ENCODE peak calls at places on chromosome 1, in ten cellular contexts. One of them, this sample, is unnamed.

GRCh38 chr1:84763912-84764675 is 73.8 kb upstream of the SSX2IP start:
- DNase-seq in breast epithelium: no peak
- DNase-seq in HL-60: no peak
- DNase-seq in Panc1: no peak
- DNase-seq in prostate gland: no peak
- DNase-seq in endothelial cell of umbilical vein: no peak
- DNase-seq in GM23338: peak
- DNase-seq in transverse colon: no peak
- DNase-seq in suprapubic skin: no peak
- DNase-seq in HCT116: no peak
- DNase-seq in this sample: no peak

GRCh38 chr1:174966000-174966572 is 33.7 kb upstream of the CACYBP start:
- DNase-seq in HL-60: no peak
- DNase-seq in suprapubic skin: no peak
- DNase-seq in GM23338: no peak
- DNase-seq in transverse colon: no peak
- DNase-seq in Panc1: no peak
- DNase-seq in prostate gland: peak
- DNase-seq in HCT116: no peak
- DNase-seq in endothelial cell of umbilical vein: peak
- DNase-seq in breast epithelium: no peak
- DNase-seq in this sample: no peak

GRCh38 chr1:22702255-22702654 is 8.4 kb upstream of the EPHB2 start:
- DNase-seq in GM23338: no peak
- DNase-seq in HCT116: no peak
- DNase-seq in suprapubic skin: no peak
- DNase-seq in transverse colon: peak
- DNase-seq in Panc1: no peak
- DNase-seq in endothelial cell of umbilical vein: no peak
- DNase-seq in prostate gland: no peak
- DNase-seq in breast epithelium: no peak
- DNase-seq in HL-60: no peak
- DNase-seq in this sample: no peak

GRCh38 chr1:47693115-47693514 is 255.3 kb downstream of the FOXD2 start:
- DNase-seq in transverse colon: no peak
- DNase-seq in breast epithelium: no peak
- DNase-seq in suprapubic skin: peak
- DNase-seq in GM23338: no peak
- DNase-seq in Panc1: no peak
- DNase-seq in HCT116: no peak
- DNase-seq in HL-60: no peak
- DNase-seq in endothelial cell of umbilical vein: no peak
- DNase-seq in prostate gland: no peak
- DNase-seq in this sample: peak

GRCh38 chr1:34787461-34788420 is 5.1 kb upstream of the GJA4 start:
- DNase-seq in GM23338: peak
- DNase-seq in prostate gland: no peak
- DNase-seq in breast epithelium: no peak
- DNase-seq in suprapubic skin: peak
- DNase-seq in HCT116: no peak
- DNase-seq in Panc1: no peak
- DNase-seq in transverse colon: no peak
- DNase-seq in HL-60: peak
- DNase-seq in endothelial cell of umbilical vein: peak
- DNase-seq in this sample: no peak

GRCh38 chr1:152533327-152533938 is 19.2 kb downstream of the CRCT1 start:
- DNase-seq in HL-60: peak
- DNase-seq in suprapubic skin: no peak
- DNase-seq in HCT116: peak
- DNase-seq in endothelial cell of umbilical vein: peak
- DNase-seq in prostate gland: no peak
- DNase-seq in transverse colon: peak
- DNase-seq in breast epithelium: no peak
- DNase-seq in GM23338: peak
- DNase-seq in Panc1: peak
- DNase-seq in this sample: no peak

GRCh38 chr1:64942118-64942517 is 24.2 kb downstream of the JAK1 start:
- DNase-seq in suprapubic skin: no peak
- DNase-seq in Panc1: no peak
- DNase-seq in prostate gland: no peak
- DNase-seq in transverse colon: no peak
- DNase-seq in breast epithelium: no peak
- DNase-seq in GM23338: no peak
- DNase-seq in HCT116: no peak
- DNase-seq in HL-60: no peak
- DNase-seq in endothelial cell of umbilical vein: no peak
- DNase-seq in this sample: no peak

GRCh38 chr1:31031330-31032143 is 34.0 kb downstream of the PUM1 start:
- DNase-seq in HL-60: no peak
- DNase-seq in HCT116: no peak
- DNase-seq in breast epithelium: no peak
- DNase-seq in GM23338: peak
- DNase-seq in prostate gland: no peak
- DNase-seq in transverse colon: no peak
- DNase-seq in suprapubic skin: no peak
- DNase-seq in endothelial cell of umbilical vein: no peak
- DNase-seq in Panc1: no peak
- DNase-seq in this sample: no peak

GRCh38 chr1:23664837-23665795 is 26.5 kb upstream of the RPL11 start:
- DNase-seq in prostate gland: no peak
- DNase-seq in Panc1: no peak
- DNase-seq in breast epithelium: no peak
- DNase-seq in HCT116: peak
- DNase-seq in endothelial cell of umbilical vein: peak
- DNase-seq in HL-60: peak
- DNase-seq in suprapubic skin: no peak
- DNase-seq in GM23338: peak
- DNase-seq in transverse colon: no peak
- DNase-seq in this sample: no peak

GRCh38 chr1:109659997-109660755 is 4.3 kb downstream of the GSTM4 start:
- DNase-seq in endothelial cell of umbilical vein: no peak
- DNase-seq in breast epithelium: no peak
- DNase-seq in HL-60: peak
- DNase-seq in transverse colon: no peak
- DNase-seq in suprapubic skin: no peak
- DNase-seq in GM23338: no peak
- DNase-seq in HCT116: no peak
- DNase-seq in Panc1: no peak
- DNase-seq in prostate gland: no peak
- DNase-seq in this sample: no peak

DNA sequence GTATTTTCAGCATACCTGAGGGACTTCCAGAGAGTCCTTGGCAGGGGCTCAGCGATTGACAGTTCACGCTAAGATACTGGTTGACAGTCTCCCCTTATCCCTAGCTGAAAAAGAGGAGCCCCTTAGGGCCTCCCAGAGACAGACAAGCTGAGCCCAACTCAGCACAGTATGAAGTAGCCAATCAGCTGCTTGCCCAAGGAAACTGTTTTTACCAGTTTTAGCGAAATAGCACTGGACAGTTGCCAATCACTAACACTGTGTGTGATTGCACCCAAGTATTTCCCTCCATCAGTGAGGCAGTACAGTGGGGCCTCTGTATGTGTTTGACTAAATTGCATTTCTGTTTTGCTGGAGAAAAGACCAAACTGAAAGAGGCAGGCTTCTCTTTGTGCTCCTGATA is 27.0 kb downstream of the KHDRBS1 start:
- DNase-seq in transverse colon: no peak
- DNase-seq in Panc1: no peak
- DNase-seq in HL-60: no peak
- DNase-seq in HCT116: no peak
- DNase-seq in prostate gland: no peak
- DNase-seq in breast epithelium: no peak
- DNase-seq in GM23338: no peak
- DNase-seq in suprapubic skin: no peak
- DNase-seq in endothelial cell of umbilical vein: no peak
- DNase-seq in this sample: no peak
- H3K27ac ChIP-seq in transverse colon: no peak
- H3K27ac ChIP-seq in Panc1: no peak
- H3K27ac ChIP-seq in HL-60: no peak
- H3K27ac ChIP-seq in HCT116: no peak
- H3K27ac ChIP-seq in prostate gland: no peak
- H3K27ac ChIP-seq in breast epithelium: no peak
- H3K27ac ChIP-seq in GM23338: no peak
- H3K27ac ChIP-seq in suprapubic skin: no peak
- H3K27ac ChIP-seq in endothelial cell of umbilical vein: no peak
- H3K27ac ChIP-seq in this sample: no peak

GRCh38 chr1:89666640-89667039 is 33.7 kb downstream of the LRRC8C start:
- DNase-seq in Panc1: no peak
- DNase-seq in breast epithelium: no peak
- DNase-seq in suprapubic skin: no peak
- DNase-seq in prostate gland: no peak
- DNase-seq in HCT116: no peak
- DNase-seq in GM23338: no peak
- DNase-seq in transverse colon: no peak
- DNase-seq in endothelial cell of umbilical vein: no peak
- DNase-seq in HL-60: no peak
- DNase-seq in this sample: no peak

GRCh38 chr1:89670711-89671110 is 37.8 kb downstream of the LRRC8C start:
- DNase-seq in suprapubic skin: no peak
- DNase-seq in endothelial cell of umbilical vein: no peak
- DNase-seq in HCT116: no peak
- DNase-seq in GM23338: no peak
- DNase-seq in HL-60: no peak
- DNase-seq in transverse colon: no peak
- DNase-seq in prostate gland: no peak
- DNase-seq in breast epithelium: no peak
- DNase-seq in Panc1: no peak
- DNase-seq in this sample: no peak

GRCh38 chr1:89670168-89670567 is 37.2 kb downstream of the LRRC8C start:
- DNase-seq in Panc1: no peak
- DNase-seq in endothelial cell of umbilical vein: peak
- DNase-seq in transverse colon: no peak
- DNase-seq in suprapubic skin: no peak
- DNase-seq in HCT116: no peak
- DNase-seq in GM23338: no peak
- DNase-seq in breast epithelium: no peak
- DNase-seq in HL-60: no peak
- DNase-seq in prostate gland: no peak
- DNase-seq in this sample: no peak

GRCh38 chr1:89669445-89669844 is 36.5 kb downstream of the LRRC8C start:
- DNase-seq in breast epithelium: no peak
- DNase-seq in endothelial cell of umbilical vein: no peak
- DNase-seq in Panc1: no peak
- DNase-seq in prostate gland: no peak
- DNase-seq in GM23338: no peak
- DNase-seq in HL-60: no peak
- DNase-seq in transverse colon: no peak
- DNase-seq in suprapubic skin: no peak
- DNase-seq in HCT116: no peak
- DNase-seq in this sample: no peak

GRCh38 chr1:89667691-89668090 is 34.8 kb downstream of the LRRC8C start:
- DNase-seq in transverse colon: no peak
- DNase-seq in prostate gland: no peak
- DNase-seq in suprapubic skin: no peak
- DNase-seq in GM23338: no peak
- DNase-seq in breast epithelium: no peak
- DNase-seq in Panc1: no peak
- DNase-seq in HCT116: no peak
- DNase-seq in HL-60: no peak
- DNase-seq in endothelial cell of umbilical vein: peak
- DNase-seq in this sample: no peak
- TF ChIP-seq POLR2AphosphoS5 in transverse colon: no peak
- TF ChIP-seq POLR2AphosphoS5 in prostate gland: no peak
- TF ChIP-seq POLR2AphosphoS5 in suprapubic skin: no peak
- TF ChIP-seq POLR2AphosphoS5 in GM23338: no peak
- TF ChIP-seq POLR2AphosphoS5 in breast epithelium: no peak
- TF ChIP-seq POLR2AphosphoS5 in Panc1: no peak
- TF ChIP-seq POLR2AphosphoS5 in HCT116: no peak
- TF ChIP-seq POLR2AphosphoS5 in HL-60: no peak
- TF ChIP-seq POLR2AphosphoS5 in endothelial cell of umbilical vein: no peak
- TF ChIP-seq POLR2AphosphoS5 in this sample: no peak

GRCh38 chr1:25118554-25118953 is 113.7 kb downstream of the SYF2 start:
- DNase-seq in endothelial cell of umbilical vein: no peak
- DNase-seq in transverse colon: no peak
- DNase-seq in HL-60: no peak
- DNase-seq in Panc1: no peak
- DNase-seq in prostate gland: no peak
- DNase-seq in suprapubic skin: no peak
- DNase-seq in breast epithelium: no peak
- DNase-seq in GM23338: no peak
- DNase-seq in HCT116: no peak
- DNase-seq in this sample: no peak

GRCh38 chr1:25116832-25117231 is 115.5 kb downstream of the SYF2 start:
- DNase-seq in breast epithelium: no peak
- DNase-seq in Panc1: no peak
- DNase-seq in transverse colon: no peak
- DNase-seq in HL-60: no peak
- DNase-seq in GM23338: no peak
- DNase-seq in HCT116: no peak
- DNase-seq in suprapubic skin: no peak
- DNase-seq in prostate gland: no peak
- DNase-seq in endothelial cell of umbilical vein: no peak
- DNase-seq in this sample: no peak

GRCh38 chr1:25120286-25120685 is 112.0 kb downstream of the SYF2 start:
- DNase-seq in transverse colon: no peak
- DNase-seq in Panc1: no peak
- DNase-seq in suprapubic skin: no peak
- DNase-seq in breast epithelium: no peak
- DNase-seq in HL-60: peak
- DNase-seq in endothelial cell of umbilical vein: no peak
- DNase-seq in HCT116: no peak
- DNase-seq in prostate gland: no peak
- DNase-seq in GM23338: no peak
- DNase-seq in this sample: no peak

GRCh38 chr1:25112400-25112799 is 119.9 kb downstream of the SYF2 start:
- DNase-seq in suprapubic skin: no peak
- DNase-seq in HCT116: no peak
- DNase-seq in transverse colon: no peak
- DNase-seq in HL-60: peak
- DNase-seq in Panc1: no peak
- DNase-seq in breast epithelium: no peak
- DNase-seq in GM23338: no peak
- DNase-seq in prostate gland: no peak
- DNase-seq in endothelial cell of umbilical vein: no peak
- DNase-seq in this sample: no peak

GRCh38 chr1:25117233-25117823 is 115.0 kb downstream of the SYF2 start:
- DNase-seq in transverse colon: peak
- DNase-seq in endothelial cell of umbilical vein: no peak
- DNase-seq in breast epithelium: no peak
- DNase-seq in prostate gland: peak
- DNase-seq in HL-60: no peak
- DNase-seq in suprapubic skin: no peak
- DNase-seq in Panc1: no peak
- DNase-seq in GM23338: peak
- DNase-seq in HCT116: peak
- DNase-seq in this sample: no peak
- TF ChIP-seq CTCF in transverse colon: peak
- TF ChIP-seq CTCF in endothelial cell of umbilical vein: peak
- TF ChIP-seq CTCF in breast epithelium: no peak
- TF ChIP-seq CTCF in prostate gland: peak
- TF ChIP-seq CTCF in HL-60: no peak
- TF ChIP-seq CTCF in suprapubic skin: no peak
- TF ChIP-seq CTCF in Panc1: no peak
- TF ChIP-seq CTCF in GM23338: peak
- TF ChIP-seq CTCF in HCT116: peak
- TF ChIP-seq CTCF in this sample: peak

GRCh38 chr1:66197120-66197519 is 336.8 kb upstream of the SGIP1 start:
- DNase-seq in HCT116: no peak
- DNase-seq in suprapubic skin: no peak
- DNase-seq in Panc1: no peak
- DNase-seq in breast epithelium: no peak
- DNase-seq in transverse colon: no peak
- DNase-seq in HL-60: no peak
- DNase-seq in endothelial cell of umbilical vein: no peak
- DNase-seq in GM23338: no peak
- DNase-seq in prostate gland: no peak
- DNase-seq in this sample: no peak

GRCh38 chr1:66197785-66198184 is 336.2 kb upstream of the SGIP1 start:
- DNase-seq in GM23338: no peak
- DNase-seq in transverse colon: no peak
- DNase-seq in suprapubic skin: no peak
- DNase-seq in endothelial cell of umbilical vein: no peak
- DNase-seq in prostate gland: no peak
- DNase-seq in Panc1: no peak
- DNase-seq in HCT116: no peak
- DNase-seq in HL-60: no peak
- DNase-seq in breast epithelium: no peak
- DNase-seq in this sample: no peak
- H3K27ac ChIP-seq in GM23338: no peak
- H3K27ac ChIP-seq in transverse colon: no peak
- H3K27ac ChIP-seq in suprapubic skin: no peak
- H3K27ac ChIP-seq in endothelial cell of umbilical vein: no peak
- H3K27ac ChIP-seq in prostate gland: no peak
- H3K27ac ChIP-seq in Panc1: no peak
- H3K27ac ChIP-seq in HCT116: no peak
- H3K27ac ChIP-seq in HL-60: no peak
- H3K27ac ChIP-seq in breast epithelium: no peak
- H3K27ac ChIP-seq in this sample: no peak